ENCODE peak calls at places on chromosome 12, in eight cellular contexts. E is T follicular helper cell; K is non-pigmented ciliary epithelial cell; Z is PC-3; L is GM19239; X is activated naive CD4-positive, alpha-beta T cell treated with Interleukin-2 at 50 U/mL for 16 hours; P is H7; T is NCI-H1048. B is an unnamed sample.

GRCh38 chr12:16198884-16199283 is 78.6 kb downstream of the SLC15A5 start:
- DNase-seq in P (peak; percentile 19), Z (no peak), L (no peak), X (no peak), E (no peak), K (no peak), T (no peak), B (no peak)

GRCh38 chr12:49198431-49199155 is 9.7 kb upstream of the TUBA1A start:
- DNase-seq in T (no peak), P (no peak), X (no peak), E (no peak), K (no peak), Z (peak; percentile 84), L (no peak), B (no peak)

GRCh38 chr12:14993537-14994266 is 20.9 kb downstream of the PDE6H start:
- DNase-seq in K (peak; percentile 38), T (no peak), X (peak; percentile 26), L (no peak), P (no peak), E (no peak), Z (peak; percentile 25), B (no peak)

GRCh38 chr12:95538656-95539055 is 12.6 kb downstream of the USP44 start:
- DNase-seq in P (peak; percentile 31), Z (no peak), T (no peak), K (no peak), X (no peak), E (no peak), L (no peak), B (no peak)

GRCh38 chr12:15074351-15074750 is 101.5 kb downstream of the PDE6H start:
- DNase-seq in Z (no peak), L (no peak), T (no peak), P (no peak), K (no peak), E (no peak), X (no peak), B (no peak)

GRCh38 chr12:11836282-11836963 is 186.9 kb downstream of the ETV6 start:
- DNase-seq in Z (no peak), X (peak; percentile 78), T (no peak), E (no peak), K (no peak), P (peak; percentile 30), L (peak; percentile 66), B (no peak)

GRCh38 chr12:71938728-71939385 is at the start of gene TPH2:
- DNase-seq in P (peak; percentile 36), E (peak; percentile 10), T (peak; percentile 62), K (no peak), Z (peak; percentile 78), L (peak; percentile 12), X (peak; percentile 47), B (peak; percentile 82)

GRCh38 chr12:24902521-24903304 is 46.2 kb downstream of the BCAT1 start:
- DNase-seq in K (no peak), P (peak; percentile 78), E (no peak), X (peak; percentile 19), T (no peak), Z (no peak), L (peak; percentile 25), B (no peak)

GRCh38 chr12:66633676-66634075 is 45.2 kb downstream of the GRIP1 start:
- DNase-seq in K (no peak), P (no peak), E (no peak), X (no peak), Z (peak; percentile 86), L (no peak), T (no peak), B (peak; percentile 15)

GRCh38 chr12:132459270-132459669 is 30.7 kb upstream of the FBRSL1 start:
- DNase-seq in X (no peak), P (no peak), K (no peak), Z (no peak), T (no peak), E (no peak), L (no peak), B (no peak)

GRCh38 chr12:96198970-96199369 is 4.8 kb downstream of the ELK3 start:
- DNase-seq in X (no peak), E (no peak), L (no peak), K (peak; percentile 86), Z (peak; percentile 94), T (no peak), P (no peak), B (no peak)

GRCh38 chr12:24795699-24796385 is 153.1 kb downstream of the BCAT1 start:
- DNase-seq in T (no peak), L (no peak), Z (no peak), E (no peak), K (no peak), P (no peak), X (no peak), B (no peak)

GRCh38 chr12:57332646-57333312 is 81.8 kb upstream of the STAC3 start:
- DNase-seq in T (no peak), K (no peak), Z (peak; percentile 67), X (no peak), E (no peak), L (no peak), P (no peak), B (no peak)

GRCh38 chr12:41904041-41904440 is 240.6 kb downstream of the GXYLT1 start:
- DNase-seq in T (no peak), E (no peak), K (no peak), Z (no peak), L (no peak), X (no peak), P (no peak), B (no peak)

GRCh38 chr12:132493482-132494178 is 3.7 kb downstream of the FBRSL1 start:
- DNase-seq in T (no peak), L (no peak), X (no peak), Z (no peak), K (no peak), E (no peak), P (no peak), B (peak; percentile 60)

GRCh38 chr12:752673-753400 is 458 bp downstream of the WNK1 start:
- DNase-seq in Z (peak; percentile 36), T (no peak), L (no peak), E (no peak), P (peak; percentile 83), X (peak; percentile 37), K (no peak), B (peak; percentile 78)

GRCh38 chr12:20624718-20625117 is 70.4 kb upstream of the SLCO1C1 start:
- DNase-seq in X (no peak), Z (peak; percentile 43), E (no peak), K (no peak), L (no peak), P (peak; percentile 1), T (no peak), B (peak; percentile 4)

GRCh38 chr12:70236990-70237389 is 6.2 kb upstream of the CNOT2 start:
- DNase-seq in P (no peak), T (no peak), E (no peak), X (no peak), Z (no peak), L (no peak), K (no peak), B (no peak)

GRCh38 chr12:119938049-119938667 is 50.9 kb upstream of the BICDL1 start:
- DNase-seq in E (peak; percentile 47), K (no peak), P (peak; percentile 75), X (peak; percentile 71), L (peak; percentile 69), Z (peak; percentile 86), T (peak; percentile 3), B (peak; percentile 70)

GRCh38 chr12:69070319-69071090 is 137.5 kb upstream of the CPM start:
- DNase-seq in L (peak; percentile 46), T (peak; percentile 39), E (peak; percentile 30), Z (peak; percentile 83), K (no peak), X (peak; percentile 62), P (peak; percentile 51), B (peak; percentile 76)

GRCh38 chr12:68037616-68038255 is 48.5 kb downstream of the IFNG-AS1 start:
- DNase-seq in E (no peak), X (no peak), K (no peak), P (no peak), L (no peak), T (no peak), Z (no peak), B (no peak)

GRCh38 chr12:111953455-111953854 is 59.5 kb downstream of the TMEM116 start:
- DNase-seq in Z (no peak), L (no peak), K (no peak), E (no peak), P (no peak), X (no peak), T (no peak), B (no peak)

GRCh38 chr12:72075401-72075800 is 136.8 kb downstream of the TPH2 start:
- DNase-seq in E (no peak), X (no peak), T (no peak), L (no peak), Z (no peak), K (no peak), P (no peak), B (no peak)

GRCh38 chr12:47736877-47737676 is 11.8 kb upstream of the ENDOU start:
- DNase-seq in K (no peak), P (peak; percentile 82), Z (no peak), T (no peak), X (no peak), L (no peak), E (no peak), B (no peak)

GRCh38 chr12:107423531-107423930 is 262.1 kb upstream of the PWP1 start:
- DNase-seq in Z (no peak), T (no peak), K (no peak), P (no peak), E (no peak), L (no peak), X (no peak), B (no peak)

GRCh38 chr12:131229426-131230339 is 276.0 kb downstream of the ADGRD1 start:
- DNase-seq in L (no peak), E (no peak), K (no peak), P (peak; percentile 90), T (no peak), X (no peak), Z (no peak), B (no peak)

GRCh38 chr12:13135336-13136178 is 32.1 kb upstream of the GSG1 start:
- DNase-seq in E (no peak), T (no peak), P (peak; percentile 23), X (no peak), K (peak; percentile 79), Z (peak; percentile 97), L (no peak), B (peak; percentile 91)

GRCh38 chr12:40752011-40752410 is 59.8 kb downstream of the CNTN1 start:
- DNase-seq in T (peak; percentile 74), K (no peak), L (no peak), P (no peak), Z (no peak), X (no peak), E (no peak), B (no peak)

B was measured in Calu3.